ENCODE peak calls at places on chromosomes 11 and 22, in ten cellular contexts. O is dorsolateral prefrontal cortex; R is naive thymus-derived CD4-positive, alpha-beta T cell; L is cardiac muscle cell; E is IMR-90; P is AG04450; M is ovary; T is heart left ventricle; Z is lower lobe of right lung; V is mesenchymal stem cell. Q is an unnamed sample.

GRCh38 chr11:68014157-68014965 is 4.2 kb downstream of the ALDH3B1 start:
- DNase-seq in M (peak), T (no peak), O (no peak), Z (peak), L (no peak), V (peak), P (peak), E (peak), R (no peak), Q (no peak)

GRCh38 chr22:41028841-41029240 is 63.6 kb upstream of the EP300 start:
- DNase-seq in M (no peak), Z (no peak), L (no peak), T (no peak), O (no peak), P (peak), E (peak), V (peak), R (no peak), Q (no peak)

GRCh38 chr11:3854977-3855807 is at the start of gene STIM1:
- DNase-seq in L (peak), T (peak), V (peak), Z (peak), E (peak), R (peak), P (peak), O (peak), M (peak), Q (peak)

GRCh38 chr22:46934746-46935491 is 172.5 kb downstream of the TBC1D22A start:
- DNase-seq in E (peak), Z (no peak), T (no peak), P (peak), V (peak), R (no peak), M (no peak), O (no peak), L (no peak), Q (peak)

GRCh38 chr11:19027829-19028595 is 32.5 kb downstream of the MRGPRX2 start:
- DNase-seq in Z (no peak), M (no peak), O (no peak), E (peak), R (no peak), T (no peak), L (no peak), V (peak), P (no peak), Q (no peak)

GRCh38 chr11:94771390-94771789 is 3.2 kb downstream of the AMOTL1 start:
- DNase-seq in Z (no peak), L (no peak), M (no peak), O (no peak), E (no peak), R (no peak), P (no peak), V (no peak), T (no peak), Q (no peak)

GRCh38 chr11:35163209-35163608 is 24.2 kb downstream of the CD44 start:
- DNase-seq in T (no peak), E (no peak), R (no peak), P (no peak), V (peak), L (no peak), M (no peak), Z (no peak), O (no peak), Q (no peak)

GRCh38 chr11:30254307-30255298 is 23.8 kb downstream of the FSHB start:
- DNase-seq in T (no peak), O (no peak), V (no peak), L (no peak), Z (no peak), M (no peak), R (no peak), P (no peak), E (no peak), Q (no peak)

GRCh38 chr11:60970369-60970774 is 1.1 kb upstream of the CD6 start:
- DNase-seq in V (peak), Z (peak), P (no peak), O (no peak), T (peak), L (peak), M (peak), E (peak), R (peak), Q (peak)

GRCh38 chr11:36316049-36316448 is 20.0 kb downstream of the PRR5L start:
- DNase-seq in T (no peak), R (no peak), O (no peak), M (no peak), P (no peak), Z (no peak), L (no peak), E (no peak), V (no peak), Q (no peak)

GRCh38 chr11:70528794-70529580 is 130.7 kb downstream of the CTTN start:
- DNase-seq in R (no peak), M (peak), L (no peak), Z (peak), T (peak), E (no peak), P (no peak), V (no peak), O (no peak), Q (no peak)

GRCh38 chr22:18987765-18988164 is 51.7 kb upstream of the PRODH start:
- DNase-seq in T (no peak), O (no peak), L (peak), M (no peak), R (no peak), Z (no peak), P (no peak), E (no peak), V (peak), Q (peak)

GRCh38 chr22:22748297-22748743 is 103.9 kb downstream of the GGTLC2 start:
- DNase-seq in O (no peak), V (peak), R (no peak), Z (no peak), P (peak), M (peak), E (peak), L (no peak), T (no peak), Q (peak)

GRCh38 chr22:44587004-44587793 is 89.2 kb upstream of the RTL6 start:
- DNase-seq in P (no peak), E (peak), L (no peak), O (no peak), M (peak), T (peak), R (no peak), Z (peak), V (no peak), Q (no peak)

GRCh38 chr11:67441082-67441683 is 2.1 kb downstream of the CORO1B start:
- DNase-seq in Z (no peak), O (no peak), R (no peak), V (no peak), T (no peak), E (no peak), L (no peak), M (peak), P (no peak), Q (no peak)

GRCh38 chr11:133955091-133955846 is 1.5 kb downstream of the IGSF9B start:
- DNase-seq in E (no peak), L (peak), R (no peak), T (peak), V (no peak), Z (no peak), O (no peak), M (peak), P (no peak), Q (peak)

GRCh38 chr11:70569996-70570692 is 171.8 kb downstream of the CTTN start:
- DNase-seq in V (no peak), E (no peak), P (no peak), R (no peak), L (no peak), O (peak), M (no peak), Z (peak), T (peak), Q (peak)

GRCh38 chr11:113189909-113190667 is 124.3 kb upstream of the TTC12 start:
- DNase-seq in Z (no peak), R (no peak), L (no peak), V (peak), P (no peak), T (no peak), E (no peak), M (no peak), O (no peak), Q (no peak)

GRCh38 chr22:23182289-23183106 is 2.2 kb downstream of the BCR start:
- DNase-seq in E (peak), L (peak), O (no peak), V (peak), Z (no peak), M (no peak), P (no peak), R (no peak), T (peak), Q (no peak)

GRCh38 chr22:31496735-31497146 is 405 bp downstream of the SFI1 start:
- DNase-seq in V (peak), O (no peak), L (no peak), T (peak), M (peak), R (no peak), E (no peak), P (no peak), Z (peak), Q (peak)

GRCh38 chr22:27100789-27101188 is 443.4 kb downstream of the MIAT start:
- DNase-seq in P (no peak), Z (no peak), R (no peak), E (peak), O (no peak), L (peak), M (peak), T (no peak), V (peak), Q (no peak)

GRCh38 chr11:12111482-12112149 is 1.2 kb downstream of the MICAL2 start:
- DNase-seq in Z (no peak), V (peak), R (no peak), E (peak), T (no peak), O (no peak), P (no peak), M (peak), L (no peak), Q (no peak)

GRCh38 chr11:68750197-68750987 is 928 bp downstream of the TESMIN start:
- DNase-seq in V (no peak), Z (peak), E (no peak), O (no peak), R (peak), L (no peak), M (peak), T (no peak), P (no peak), Q (no peak)

GRCh38 chr22:37661160-37661924 is 2.8 kb downstream of the PDXP start:
- DNase-seq in V (peak), M (no peak), O (no peak), Z (no peak), L (peak), E (peak), T (no peak), R (no peak), P (peak), Q (no peak)

GRCh38 chr11:12694182-12694531 is 19.9 kb downstream of the TEAD1 start:
- DNase-seq in T (no peak), V (no peak), M (no peak), L (no peak), O (no peak), P (no peak), Z (peak), E (peak), R (no peak), Q (no peak)

GRCh38 chr11:5242933-5243844 is 6.5 kb downstream of the HBG1 start:
- DNase-seq in R (no peak), E (peak), Z (no peak), T (no peak), O (no peak), M (no peak), V (no peak), P (no peak), L (no peak), Q (no peak)

GRCh38 chr11:33187851-33188722 is 26.8 kb upstream of the CSTF3 start:
- DNase-seq in Z (no peak), P (no peak), T (no peak), E (no peak), V (no peak), L (no peak), R (no peak), M (no peak), O (no peak), Q (no peak)

GRCh38 chr11:74701351-74701750 is 29.9 kb downstream of the CHRDL2 start:
- DNase-seq in P (no peak), V (no peak), R (no peak), T (no peak), L (no peak), O (no peak), Z (no peak), E (no peak), M (no peak), Q (no peak)

GRCh38 chr11:105153392-105153791 is 13.8 kb upstream of the CARD18 start:
- DNase-seq in M (no peak), V (no peak), P (no peak), L (no peak), Z (no peak), O (no peak), T (no peak), E (no peak), R (no peak), Q (no peak)

GRCh38 chr11:119472186-119472855 is 49.3 kb upstream of the THY1 start:
- DNase-seq in P (no peak), R (no peak), Z (no peak), O (no peak), M (no peak), E (peak), V (no peak), T (no peak), L (no peak), Q (no peak)

GRCh38 chr11:134861490-134862107 is 449.6 kb upstream of the B3GAT1 start:
- DNase-seq in V (no peak), T (no peak), P (no peak), M (no peak), O (no peak), R (no peak), E (no peak), Z (no peak), L (no peak), Q (no peak)

GRCh38 chr11:26109658-26110393 is 222.1 kb upstream of the ANO3 start:
- DNase-seq in R (no peak), Z (no peak), P (no peak), M (no peak), O (no peak), L (no peak), T (no peak), V (peak), E (peak), Q (no peak)

GRCh38 chr11:71184421-71185210 is 67.8 kb downstream of the SHANK2 start:
- DNase-seq in V (no peak), L (no peak), E (no peak), O (no peak), Z (no peak), M (no peak), T (no peak), P (no peak), R (no peak), Q (no peak)

GRCh38 chr22:36386900-36387663 is 685 bp downstream of the MYH9 start:
- DNase-seq in M (peak), T (peak), R (no peak), V (no peak), P (no peak), L (no peak), Z (peak), E (no peak), O (no peak), Q (peak)
- H3K27ac ChIP-seq in M (peak), T (peak), R (peak), V (peak), P (peak), L (peak), Z (peak), E (peak), O (peak), Q (peak)

DNA sequence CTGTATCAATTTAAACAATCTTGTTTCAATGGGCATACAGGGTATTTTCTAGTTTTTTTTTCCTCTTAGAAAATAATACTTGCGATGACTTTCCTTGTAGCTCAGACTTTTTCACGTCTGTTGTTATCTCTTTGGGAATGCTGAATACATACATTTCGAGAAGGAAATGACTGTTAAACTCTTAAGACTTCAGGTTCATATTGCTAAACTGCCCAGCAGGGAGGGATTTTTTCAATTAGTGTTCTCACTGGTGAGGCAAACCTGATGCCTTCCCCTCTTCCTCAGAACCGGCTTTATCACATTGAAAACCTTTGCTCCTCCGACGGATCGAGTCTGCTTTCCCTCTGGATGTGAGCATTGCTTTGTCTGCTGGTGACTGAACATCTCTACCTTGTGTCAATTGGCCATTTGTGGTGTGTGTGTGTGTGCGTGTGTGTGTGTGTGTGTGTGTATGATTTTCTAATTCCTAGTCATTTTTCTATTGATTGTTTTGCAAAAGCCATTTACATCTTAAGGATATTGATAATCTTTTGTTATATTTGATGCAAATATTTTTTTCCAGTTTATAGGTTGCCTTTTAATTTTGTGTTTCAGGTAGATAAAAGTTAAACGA is 6.6 kb downstream of the NEAT1 start:
- DNase-seq in R (no peak), E (peak), P (no peak), L (no peak), V (peak), T (no peak), O (no peak), M (no peak), Z (no peak), Q (no peak)
- H3K4me3 ChIP-seq in R (peak), E (peak), P (peak), L (no peak), V (no peak), T (peak), O (no peak), M (no peak), Z (peak), Q (no peak)

DNA sequence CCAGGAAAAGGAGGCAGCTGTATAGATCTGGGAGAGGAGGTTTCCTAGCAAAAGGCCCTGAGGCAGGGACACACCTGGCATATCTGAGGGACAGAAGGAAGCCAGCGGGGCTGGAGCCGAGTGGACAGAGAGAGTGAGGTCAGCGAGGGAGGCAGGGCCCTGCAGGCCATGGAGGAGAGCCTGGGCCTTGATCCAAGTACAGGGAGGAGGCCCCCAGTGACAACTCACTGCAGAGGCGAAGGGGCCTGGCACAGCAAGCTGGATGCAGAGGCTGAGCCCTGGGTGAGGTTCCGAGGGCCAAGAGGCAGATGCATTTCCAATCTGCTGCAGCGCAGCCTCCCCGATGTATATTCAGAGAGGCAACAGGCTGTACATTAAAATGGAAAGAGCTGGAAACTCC is 10.5 kb upstream of the CBX6 start:
- DNase-seq in E (peak), L (no peak), P (no peak), Z (no peak), T (no peak), M (peak), V (no peak), R (no peak), O (no peak), Q (peak)
- H3K27ac ChIP-seq in E (peak), L (peak), P (no peak), Z (peak), T (peak), M (peak), V (no peak), R (no peak), O (peak), Q (peak)

DNA sequence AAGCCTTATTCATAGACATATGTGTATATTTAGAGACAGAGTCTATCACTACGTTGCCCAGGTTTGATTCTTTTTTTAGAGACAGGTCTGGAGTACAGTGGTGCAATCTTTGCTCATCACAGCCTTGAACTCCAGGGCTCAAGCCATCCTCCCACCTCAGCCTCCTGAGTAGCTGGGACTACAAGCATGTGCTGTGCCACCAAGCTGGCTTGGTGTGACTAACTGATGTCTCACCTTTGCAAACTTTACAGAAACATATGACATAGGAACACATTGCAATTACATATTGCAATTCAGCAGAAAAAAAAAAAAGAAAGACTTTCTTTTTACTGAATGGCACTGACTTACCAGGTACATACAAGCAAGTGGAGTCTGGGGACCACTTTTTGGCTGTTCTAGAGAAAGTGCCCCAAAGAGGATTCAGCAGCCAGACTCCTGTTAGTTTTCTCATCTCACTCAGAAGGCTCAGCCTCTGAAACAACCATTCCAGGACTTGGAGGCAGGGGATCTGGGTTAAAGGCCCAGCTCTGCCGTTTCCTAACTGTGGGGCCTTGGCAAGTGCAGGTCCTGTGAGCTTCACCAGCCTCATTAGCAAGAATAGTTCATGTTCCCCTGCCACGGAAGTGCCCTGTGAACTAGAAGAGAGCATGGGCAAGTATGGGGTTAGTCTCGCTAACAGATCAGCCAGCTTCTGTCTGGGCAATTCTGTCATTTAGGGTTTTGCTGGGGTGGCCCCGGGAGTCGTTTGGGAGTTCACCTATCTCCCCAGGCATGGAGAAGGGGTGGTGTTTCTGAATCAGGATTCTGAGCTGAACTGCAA is 11.2 kb upstream of the NFAM1 start:
- DNase-seq in V (no peak), L (no peak), T (no peak), P (no peak), O (no peak), R (no peak), Z (no peak), E (no peak), M (no peak), Q (no peak)
- H3K4me3 ChIP-seq in V (no peak), L (no peak), T (peak), P (peak), O (peak), R (peak), Z (peak), E (no peak), M (no peak), Q (no peak)

DNA sequence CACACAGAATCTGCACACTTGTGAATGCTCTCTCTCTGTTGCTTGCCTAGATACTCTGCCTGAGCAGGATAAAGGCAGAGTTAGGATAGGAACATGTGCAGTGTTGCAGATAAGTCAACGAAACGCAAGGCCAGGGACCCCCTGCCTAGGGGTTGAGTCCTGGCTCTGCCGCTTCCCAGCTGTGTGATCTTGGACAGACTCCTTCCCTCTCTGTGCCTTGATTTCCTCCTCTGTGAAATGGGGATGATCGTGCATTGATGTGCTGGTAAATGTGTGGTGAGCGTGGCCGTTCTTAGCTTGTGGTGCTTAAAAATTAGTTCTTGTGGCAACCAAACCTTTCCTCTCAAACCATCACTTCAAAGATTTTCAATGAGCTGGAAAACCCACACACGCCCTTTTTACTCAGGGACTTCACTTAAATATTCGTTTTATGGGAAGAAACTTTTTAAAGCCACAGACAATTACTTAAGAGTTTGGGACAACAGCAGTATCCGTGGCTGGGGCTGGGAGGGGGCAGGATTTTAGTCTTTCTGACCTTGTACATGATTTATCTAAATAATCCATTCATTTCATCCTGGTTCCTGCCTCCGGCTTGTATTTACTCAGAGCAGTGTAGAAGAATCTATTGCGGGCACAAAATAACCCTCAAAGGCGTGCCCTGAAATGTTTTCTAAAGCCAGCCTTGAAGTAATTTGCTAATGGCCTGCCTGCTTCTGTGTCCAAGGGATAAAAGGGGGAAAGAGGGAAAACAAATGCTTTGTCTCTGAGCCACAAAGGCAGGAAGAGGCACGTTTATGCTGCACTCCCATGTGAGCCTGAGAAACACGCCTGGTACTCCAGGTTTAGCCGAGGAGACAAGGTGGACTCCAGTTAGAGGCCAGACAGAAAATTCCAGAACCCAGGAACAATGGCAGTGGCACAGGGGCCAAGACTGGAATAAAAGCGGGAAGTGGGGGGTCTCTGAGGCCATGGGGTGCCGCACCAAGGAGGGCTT is 85.0 kb upstream of the CRYBB3 start:
- DNase-seq in E (no peak), M (no peak), P (no peak), T (no peak), L (no peak), Z (no peak), O (no peak), R (no peak), V (no peak), Q (no peak)
- H3K27ac ChIP-seq in E (no peak), M (no peak), P (no peak), T (no peak), L (no peak), Z (peak), O (no peak), R (no peak), V (no peak), Q (peak)